ENCODE peak calls at places on chromosomes 5 and 9, in five cellular contexts. J is SK-N-SH, Q is HepG2, A is K562, Z is GM12878. H is an unnamed sample.

GRCh38 chr9:125701351-125701750 is 5.7 kb downstream of the MAPKAP1 start:
- DNase-seq in A (no peak), Z (no peak), J (no peak), Q (no peak), H (peak; percentile 40)

GRCh38 chr5:91151947-91152346 is 231.2 kb downstream of the ARRDC3 start:
- DNase-seq in J (no peak), Q (peak; percentile 4), A (no peak), Z (no peak), H (peak; percentile 90)

GRCh38 chr9:4503103-4503502 is 12.8 kb downstream of the SLC1A1 start:
- DNase-seq in J (no peak), A (no peak), Q (no peak), Z (no peak), H (no peak)

GRCh38 chr5:175457466-175457865 is 13.5 kb upstream of the DRD1 start:
- DNase-seq in Z (peak; percentile 30), A (no peak), Q (no peak), J (no peak), H (no peak)

GRCh38 chr9:115513148-115513547 is 395.2 kb upstream of the TNC start:
- DNase-seq in Z (no peak), A (no peak), Q (no peak), J (no peak), H (no peak)

GRCh38 chr5:81081461-81081835 is 121.3 kb downstream of the RASGRF2 start:
- DNase-seq in A (no peak), Q (no peak), Z (no peak), J (no peak), H (no peak)

GRCh38 chr5:151897017-151897552 is 27.6 kb downstream of the GLRA1 start:
- DNase-seq in J (no peak), Q (no peak), Z (no peak), A (no peak), H (no peak)

GRCh38 chr5:118196229-118196628 is 792.1 kb downstream of the DTWD2 start:
- DNase-seq in J (no peak), Q (no peak), Z (no peak), A (no peak), H (no peak)

GRCh38 chr5:136132087-136132486 is 558 bp upstream of the SMAD5 start:
- DNase-seq in Q (peak; percentile 6), Z (no peak), A (peak; percentile 42), J (peak; percentile 24), H (no peak)

GRCh38 chr5:73867344-73868335 is 241.6 kb downstream of the ARHGEF28 start:
- DNase-seq in Q (no peak), A (no peak), Z (no peak), J (no peak), H (peak; percentile 68)

GRCh38 chr5:104126980-104127379 is 564.4 kb upstream of the NUDT12 start:
- DNase-seq in A (no peak), Z (no peak), Q (no peak), J (no peak), H (no peak)

GRCh38 chr5:1110930-1111726 is 735 bp downstream of the SLC12A7 start:
- DNase-seq in J (peak; percentile 66), Q (no peak), A (peak; percentile 73), Z (no peak), H (no peak)

GRCh38 chr5:147573171-147573570 is 63.3 kb upstream of the DPYSL3 start:
- DNase-seq in J (no peak), Z (no peak), A (no peak), Q (no peak), H (no peak)

GRCh38 chr5:76074487-76074886 is 8.7 kb upstream of the SV2C start:
- DNase-seq in J (peak; percentile 36), Q (peak; percentile 3), A (no peak), Z (no peak), H (no peak)

GRCh38 chr9:125744616-125745387 is 2.4 kb upstream of the PBX3 start:
- DNase-seq in Z (no peak), Q (no peak), J (no peak), A (no peak), H (peak; percentile 79)

GRCh38 chr5:110342683-110343082 is 383.8 kb downstream of the TMEM232 start:
- DNase-seq in A (no peak), Q (peak; percentile 36), Z (no peak), J (no peak), H (no peak)

GRCh38 chr5:112738180-112738560 is 485 bp downstream of the APC start:
- DNase-seq in A (peak; percentile 20), J (peak; percentile 30), Q (no peak), Z (no peak), H (no peak)

GRCh38 chr9:17907780-17908513 is 329.1 kb downstream of the SH3GL2 start:
- DNase-seq in J (no peak), Z (no peak), Q (no peak), A (no peak), H (no peak)

GRCh38 chr5:109102291-109102690 is 307.5 kb downstream of the PJA2 start:
- DNase-seq in Z (no peak), A (no peak), J (no peak), Q (no peak), H (no peak)

GRCh38 chr5:156687514-156687913 is 162.6 kb upstream of the PPP1R2B start:
- DNase-seq in A (no peak), J (no peak), Q (no peak), Z (no peak), H (no peak)

GRCh38 chr9:130667117-130667430 is 2.7 kb downstream of the PRDM12 start:
- DNase-seq in A (no peak), Z (no peak), Q (no peak), J (no peak), H (no peak)
- H3K4me3 ChIP-seq in A (no peak overlapping the region), Z (no peak overlapping the region), Q (no peak overlapping the region), J (no peak overlapping the region), H (no peak overlapping the region)

GRCh38 chr5:134171972-134172371 is 4.8 kb downstream of the SKP1 start:
- DNase-seq in Z (no peak), Q (no peak), A (no peak), J (no peak), H (no peak)

GRCh38 chr5:134176523-134177196 is at the start of gene SKP1:
- DNase-seq in Q (peak; percentile 56), J (peak; percentile 94), A (peak; percentile 90), Z (peak; percentile 42), H (peak; percentile 71)

GRCh38 chr5:134174841-134175839 is 1.6 kb downstream of the SKP1 start:
- DNase-seq in A (no peak), Q (peak; percentile 34), J (peak; percentile 32), Z (no peak), H (peak; percentile 67)

GRCh38 chr5:134177197-134178171 is 734 bp upstream of the SKP1 start:
- DNase-seq in J (peak; percentile 23), Q (peak; percentile 68), A (peak; percentile 76), Z (peak; percentile 26), H (peak; percentile 66)

DNA sequence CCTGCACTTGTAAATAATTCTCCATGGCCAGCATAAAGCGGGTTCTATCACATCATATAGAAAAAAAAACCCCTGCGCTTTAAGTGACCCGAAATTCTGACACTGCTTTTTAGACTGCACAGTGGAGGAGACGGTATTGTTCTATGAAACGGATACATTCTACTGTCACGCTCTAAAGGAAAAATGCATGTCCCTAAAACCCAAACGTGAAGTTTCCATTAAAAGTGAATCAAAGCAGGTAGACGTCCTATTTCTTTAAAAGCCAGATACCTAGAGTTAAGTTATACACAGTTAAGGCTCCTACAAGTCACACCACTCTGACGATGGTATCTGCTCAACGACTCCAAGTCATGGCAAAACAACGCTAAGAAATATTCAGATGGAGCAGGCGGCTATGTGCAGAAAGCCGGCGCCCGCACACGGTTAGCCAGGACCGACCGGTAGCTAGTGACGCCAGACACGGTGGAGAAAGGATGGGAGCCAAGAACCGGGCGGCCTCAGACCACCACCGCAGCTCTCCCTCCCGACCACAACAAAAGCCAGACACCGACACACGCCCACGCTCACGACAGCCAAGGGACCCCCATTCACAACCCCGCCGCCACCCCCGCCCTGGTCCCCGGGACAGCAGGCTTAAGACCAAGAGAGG is 752 bp downstream of the SKP1 start:
- DNase-seq in Z (no peak), Q (no peak), J (no peak), A (no peak), H (peak; percentile 25)
- TF ChIP-seq MXI1 in Z (no peak), Q (no peak), J (no peak), A (no peak), H (no peak)

DNA sequence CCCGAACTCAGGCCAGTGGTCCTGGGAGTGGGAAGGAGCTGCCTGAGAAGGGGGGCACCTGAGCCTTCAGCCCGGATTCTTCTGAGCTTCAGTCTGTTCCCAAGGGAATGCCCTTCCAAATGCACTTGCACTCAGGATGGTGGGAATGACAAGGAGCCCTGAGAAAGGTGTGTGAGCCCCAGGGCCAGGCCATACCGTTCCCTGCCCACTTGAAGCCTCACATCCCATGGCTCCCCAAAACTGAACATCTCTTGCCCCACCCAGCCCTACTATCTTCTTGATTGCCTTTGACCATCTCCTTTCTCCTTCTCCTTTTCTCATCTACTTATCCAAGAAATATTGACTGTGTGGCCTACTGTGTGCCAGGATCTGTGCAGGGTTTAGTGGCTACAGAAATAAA is 84.4 kb upstream of the HSPA9 start:
- DNase-seq in J (no peak), Z (no peak), A (no peak), Q (no peak), H (no peak)
- H3K27me3 ChIP-seq in J (no peaks in the 10 kb centered on the region), Z (no peaks in the 10 kb centered on the region), A (peaks cover 10% of the 10 kb centered on the region), Q (peaks cover 30% of the 10 kb centered on the region), H (peaks cover 32% of the 10 kb centered on the region)

GRCh38 chr9:136853596-136854112 is 1.5 kb downstream of the MAMDC4 start:
- DNase-seq in J (no peak), Z (no peak), Q (no peak), A (no peak), H (no peak)

GRCh38 chr9:136852664-136853595 is 784 bp downstream of the MAMDC4 start:
- DNase-seq in J (no peak), A (no peak), Q (no peak), Z (no peak), H (no peak)

GRCh38 chr9:136849960-136850865 is 1.0 kb downstream of the PHPT1 start:
- DNase-seq in A (no peak), Z (no peak), Q (no peak), J (no peak), H (no peak)

GRCh38 chr9:136850866-136851775 is 1.0 kb upstream of the MAMDC4 start:
- DNase-seq in Z (no peak), J (no peak), A (no peak), Q (no peak), H (no peak)

GRCh38 chr9:136851941-136852663 is at the start of gene MAMDC4:
- DNase-seq in Z (no peak), A (no peak), Q (no peak), J (no peak), H (no peak)
- H3K4me3 ChIP-seq in Z (no peak within 1 kb of the TSS), A (no peak within 1 kb of the TSS), Q (no peak within 1 kb of the TSS), J (no peak within 1 kb of the TSS), H (no peak within 1 kb of the TSS)

H was measured in IMR-90.